ENCODE peak calls at places on chromosomes 13 and 19, in five cellular contexts. G is cardiac fibroblast, B is RWPE1, M is foreskin fibroblast, K is left ventricle myocardium inferior. V is an unnamed sample.
A peak's percentile ranks its signal among the peaks of the same experiment; 100 is the strongest.

GRCh38 chr13:73687087-73687486 is 447.1 kb downstream of the KLF12 start:
- DNase-seq in G (peak; percentile 49), B (no peak), M (no peak), K (no peak), V (no peak)

GRCh38 chr13:46593403-46593802 is 40.4 kb downstream of the LRCH1 start:
- DNase-seq in G (no peak), B (no peak), M (no peak), K (no peak), V (no peak)

GRCh38 chr13:90968510-90968909 is 379.0 kb upstream of the MIR17HG start:
- DNase-seq in G (peak; percentile 1), B (peak; percentile 16), M (no peak), K (no peak), V (peak; percentile 20)

GRCh38 chr19:55441692-55442321 is 1.3 kb downstream of the SHISA7 start:
- DNase-seq in G (no peak), B (no peak), M (no peak), K (no peak), V (no peak)

GRCh38 chr13:86020350-86021002 is 221.3 kb upstream of the SLITRK6 start:
- DNase-seq in G (peak; percentile 2), B (peak; percentile 19), M (no peak), K (no peak), V (no peak)

GRCh38 chr13:50319603-50320296 is 304.5 kb downstream of the KCNRG start:
- DNase-seq in G (peak; percentile 52), B (no peak), M (peak; percentile 46), K (no peak), V (no peak)

GRCh38 chr19:41328157-41328817 is 18.3 kb downstream of the CCDC97 start:
- DNase-seq in G (peak; percentile 21), B (no peak), M (peak; percentile 15), K (no peak), V (no peak)

GRCh38 chr13:45393941-45394570 is 24.1 kb downstream of the SLC25A30 start:
- DNase-seq in G (peak; percentile 63), B (peak; percentile 80), M (peak; percentile 79), K (no peak), V (no peak)

GRCh38 chr19:44841255-44841654 is 4.8 kb upstream of the NECTIN2 start:
- DNase-seq in G (no peak), B (no peak), M (no peak), K (no peak), V (no peak)

GRCh38 chr13:44936246-44936645 is 53.0 kb downstream of the NUFIP1 start:
- DNase-seq in G (no peak), B (no peak), M (no peak), K (no peak), V (no peak)

GRCh38 chr13:59834801-59835200 is 328.9 kb downstream of the DIAPH3 start:
- DNase-seq in G (peak; percentile 9), B (no peak), M (peak; percentile 24), K (no peak), V (no peak)

GRCh38 chr19:49395581-49396407 is 7.7 kb downstream of the KASH5 start:
- DNase-seq in G (no peak), B (no peak), M (no peak), K (no peak), V (no peak)

GRCh38 chr19:41218615-41219507 is at the start of gene AXL:
- DNase-seq in G (peak; percentile 70), B (peak; percentile 87), M (peak; percentile 96), K (peak; percentile 81), V (peak; percentile 50)

GRCh38 chr13:101511161-101511560 is 58.7 kb downstream of the ITGBL1 start:
- DNase-seq in G (no peak), B (no peak), M (peak; percentile 30), K (no peak), V (no peak)

GRCh38 chr19:57067440-57067839 is 52.3 kb upstream of the USP29 start:
- DNase-seq in G (no peak), B (no peak), M (no peak), K (no peak), V (no peak)

GRCh38 chr13:69912576-69913074 is 195.0 kb upstream of the ATXN8OS start:
- DNase-seq in G (no peak), B (no peak), M (no peak), K (no peak), V (no peak)

DNA sequence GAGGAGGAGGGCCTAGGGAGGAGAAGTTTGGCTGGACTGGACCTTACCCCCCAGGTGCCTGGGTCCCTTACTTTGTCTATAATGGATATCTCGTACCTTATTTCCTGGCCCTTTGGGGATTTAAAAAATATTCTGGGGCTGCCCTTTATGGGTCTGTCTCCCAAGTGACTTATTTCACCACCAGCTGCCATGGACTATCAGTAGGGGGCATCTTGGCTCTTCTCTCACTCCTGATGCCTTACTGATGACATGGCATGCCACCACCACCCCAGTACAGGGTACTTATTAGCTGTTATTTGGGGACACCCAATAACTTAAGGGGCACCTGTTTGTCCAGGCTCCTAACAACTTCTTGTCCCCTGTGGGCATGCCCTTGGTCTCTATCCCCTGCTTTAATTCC is 38.0 kb downstream of the NFIX start:
- DNase-seq in G (no peak), B (no peak), M (peak; percentile 68), K (no peak), V (no peak)
- TF ChIP-seq CTCF in G (no peak), B (no peak), M (peak; percentile 21), K (peak; percentile 21), V (no peak)

DNA sequence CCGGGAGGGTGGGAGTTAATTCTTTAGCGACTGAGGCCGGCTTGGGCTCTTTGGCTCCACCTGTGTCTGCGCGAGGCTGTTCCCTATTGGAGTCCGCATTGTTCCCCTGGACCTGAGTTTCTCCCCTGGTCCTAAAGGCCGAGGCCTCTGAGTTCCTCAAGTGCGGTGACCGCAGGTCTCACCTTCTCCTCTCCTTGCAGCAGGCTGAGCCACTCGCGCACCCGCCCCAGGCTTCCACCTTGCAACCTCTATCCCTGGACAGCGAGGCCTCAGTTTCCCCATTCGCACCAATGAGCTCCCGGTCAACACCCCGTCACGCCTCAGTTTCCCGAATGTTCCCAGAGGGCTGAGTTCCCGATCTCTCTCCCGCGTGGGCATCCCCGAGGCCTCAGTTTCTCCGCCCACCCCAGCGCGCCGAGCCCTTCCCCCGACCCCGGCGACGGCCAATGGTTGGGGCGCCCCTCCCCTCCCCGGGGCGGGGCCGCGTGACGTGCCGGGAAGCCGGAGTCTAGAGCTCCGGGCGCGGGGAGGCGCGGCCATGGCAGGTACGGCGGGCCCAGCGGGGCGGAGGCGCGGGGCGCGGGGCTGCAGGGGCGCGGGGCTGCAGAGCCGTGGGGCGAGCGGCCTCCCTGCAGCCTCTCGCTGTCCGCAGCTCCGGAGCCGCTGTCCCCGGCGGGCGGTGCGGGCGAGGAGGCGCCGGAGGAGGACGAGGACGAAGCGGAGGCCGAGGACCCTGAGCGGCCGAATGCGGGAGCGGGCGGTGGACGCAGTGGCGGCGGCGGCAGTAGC is at the start of gene MPND:
- DNase-seq in G (peak; percentile 70), B (peak; percentile 76), M (peak; percentile 93), K (peak; percentile 96), V (peak; percentile 86)
- TF ChIP-seq CTCF in G (peak; percentile 45), B (no peak), M (peak; percentile 19), K (peak; percentile 37), V (peak; percentile 44)

GRCh38 chr19:33868821-33869412 is 72.2 kb downstream of the KCTD15 start:
- DNase-seq in G (peak; percentile 13), B (peak; percentile 20), M (peak; percentile 77), K (peak; percentile 35), V (no peak)
- TF ChIP-seq CTCF in G (no peak), B (no peak), M (no peak), K (no peak), V (no peak)

DNA sequence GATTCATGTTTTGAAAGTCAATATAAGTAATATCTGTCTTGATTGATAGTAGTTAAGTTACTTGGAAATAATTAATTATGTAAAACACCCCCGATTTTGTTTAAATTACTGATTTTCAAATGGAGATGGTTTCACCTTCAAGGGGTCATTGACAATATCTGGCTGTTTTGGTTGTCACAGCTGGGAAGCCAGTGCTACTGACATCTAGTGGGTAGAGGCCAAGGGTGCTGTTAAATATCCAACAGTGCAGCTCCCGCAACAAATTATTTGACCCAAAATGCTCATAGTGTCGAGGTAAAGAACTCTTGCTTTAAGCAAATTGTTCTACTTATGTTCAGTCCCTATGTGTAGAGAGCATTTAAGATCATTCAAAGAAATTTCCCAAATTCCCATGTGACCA is 50.6 kb upstream of the PCDH20 start:
- DNase-seq in G (no peak), B (no peak), M (no peak), K (no peak), V (no peak)
- TF ChIP-seq CTCF in G (no peak), B (no peak), M (no peak), K (peak; percentile 36), V (peak; percentile 37)

GRCh38 chr13:22800726-22801401 is 379.9 kb upstream of the SGCG start:
- DNase-seq in G (peak; percentile 10), B (no peak), M (peak; percentile 8), K (peak; percentile 19), V (no peak)

DNA sequence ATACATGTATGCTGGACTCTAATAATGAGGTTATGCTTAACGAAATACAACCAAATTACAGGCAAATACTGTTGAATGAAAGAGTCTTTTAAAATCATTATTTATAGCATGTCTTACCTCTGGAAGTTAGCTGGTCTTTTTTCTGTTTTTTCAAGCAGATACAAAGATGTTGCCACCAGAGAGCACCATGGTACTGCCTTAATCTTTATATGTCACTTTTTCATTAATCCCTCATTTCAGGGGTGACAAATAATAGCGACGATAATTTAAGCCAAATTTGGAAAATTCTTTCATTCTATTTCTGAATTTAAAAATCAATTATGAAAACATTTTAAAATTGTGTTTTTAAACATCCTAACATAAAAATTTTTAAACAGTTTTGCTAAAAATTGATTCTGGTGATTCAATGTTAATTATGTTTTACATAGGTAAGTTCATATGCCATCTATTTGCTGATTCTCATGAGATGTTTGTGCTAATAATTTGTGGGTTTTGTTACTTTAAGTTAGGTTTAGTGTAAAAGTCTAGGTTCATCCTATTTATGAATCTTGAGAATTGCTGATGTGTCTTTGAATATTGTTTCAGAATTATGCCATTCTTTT is 379.3 kb upstream of the SGCG start:
- DNase-seq in G (peak; percentile 10), B (no peak), M (peak; percentile 6), K (no peak), V (no peak)
- TF ChIP-seq CTCF in G (no peak), B (no peak), M (no peak), K (peak; percentile 48), V (peak; percentile 72)

GRCh38 chr13:108086678-108087077 is 128.7 kb downstream of the LIG4 start:
- DNase-seq in G (no peak), B (no peak), M (no peak), K (no peak), V (no peak)
- TF ChIP-seq CTCF in G (no peak), B (no peak), M (no peak), K (no peak), V (peak; percentile 42)

GRCh38 chr19:38073806-38074685 is 150.0 kb downstream of the DPF1 start:
- DNase-seq in G (no peak), B (no peak), M (peak; percentile 68), K (no peak), V (peak; percentile 22)
- TF ChIP-seq CTCF in G (no peak), B (no peak), M (peak; percentile 18), K (no peak), V (peak; percentile 34)